ENCODE peak calls at places on chromosomes 7 and 10, in five cellular contexts. D is HCT116, Y is IMR-90, W is trophoblast cell, H is astrocyte. F is an unnamed sample.
A peak's percentile ranks its signal among the peaks of the same experiment; 100 is the strongest.

GRCh38 chr7:815284-816216 is 16.7 kb upstream of the SUN1 start:
- DNase-seq in W (peak; percentile 59), D (no peak), Y (no peak), H (no peak), F (peak; percentile 34)

GRCh38 chr7:70568674-70569334 is 563.1 kb upstream of the GALNT17 start:
- DNase-seq in D (no peak), Y (no peak), W (no peak), H (peak; percentile 26), F (no peak)

GRCh38 chr10:110827410-110827809 is 44.3 kb upstream of the PDCD4 start:
- DNase-seq in D (no peak), H (peak; percentile 55), Y (peak; percentile 82), W (no peak), F (peak; percentile 33)

GRCh38 chr7:43764807-43765491 is 6.5 kb downstream of the BLVRA start:
- DNase-seq in Y (peak; percentile 43), W (peak; percentile 21), D (no peak), H (peak; percentile 31), F (peak; percentile 55)

GRCh38 chr7:79376297-79377025 is 77.0 kb downstream of the MAGI2 start:
- DNase-seq in W (no peak), H (peak; percentile 20), D (no peak), Y (peak; percentile 53), F (no peak)

GRCh38 chr7:149722356-149722957 is 50.9 kb downstream of the ZNF467 start:
- DNase-seq in Y (no peak), H (no peak), W (no peak), D (no peak), F (no peak)

GRCh38 chr7:101590663-101591435 is 38.2 kb downstream of the MYL10 start:
- DNase-seq in H (no peak), W (no peak), D (no peak), Y (no peak), F (no peak)

GRCh38 chr7:50664461-50664922 is 99.3 kb upstream of the DDC start:
- DNase-seq in Y (peak; percentile 54), D (peak; percentile 51), H (peak; percentile 85), W (no peak), F (peak; percentile 47)

GRCh38 chr7:7830122-7830878 is 111.9 kb upstream of the RPA3 start:
- DNase-seq in H (no peak), D (no peak), Y (no peak), W (peak; percentile 30), F (no peak)

GRCh38 chr7:92306153-92306552 is 60.4 kb downstream of the ANKIB1 start:
- DNase-seq in D (peak; percentile 45), H (peak; percentile 5), W (no peak), Y (peak; percentile 11), F (no peak)

GRCh38 chr10:80516506-80517075 is 21.1 kb upstream of the SH2D4B start:
- DNase-seq in H (no peak), D (no peak), W (no peak), Y (no peak), F (no peak)

GRCh38 chr10:80518807-80519360 is 18.8 kb upstream of the SH2D4B start:
- DNase-seq in W (no peak), H (no peak), D (no peak), Y (no peak), F (no peak)

GRCh38 chr10:80515941-80516340 is 21.8 kb upstream of the SH2D4B start:
- DNase-seq in D (no peak), W (no peak), Y (no peak), H (no peak), F (no peak)

GRCh38 chr10:80518143-80518806 is 19.4 kb upstream of the SH2D4B start:
- DNase-seq in H (no peak), W (no peak), D (no peak), Y (no peak), F (no peak)

GRCh38 chr10:80517416-80518142 is 20.1 kb upstream of the SH2D4B start:
- DNase-seq in W (no peak), Y (no peak), H (no peak), D (no peak), F (no peak)
- H3K36me3 ChIP-seq in W (peaks cover 69% of the 10 kb centered on the region), Y (peaks cover 52% of the 10 kb centered on the region), H (peaks cover 51% of the 10 kb centered on the region), D (peaks cover 42% of the 10 kb centered on the region), F (peaks cover 89% of the 10 kb centered on the region)

DNA sequence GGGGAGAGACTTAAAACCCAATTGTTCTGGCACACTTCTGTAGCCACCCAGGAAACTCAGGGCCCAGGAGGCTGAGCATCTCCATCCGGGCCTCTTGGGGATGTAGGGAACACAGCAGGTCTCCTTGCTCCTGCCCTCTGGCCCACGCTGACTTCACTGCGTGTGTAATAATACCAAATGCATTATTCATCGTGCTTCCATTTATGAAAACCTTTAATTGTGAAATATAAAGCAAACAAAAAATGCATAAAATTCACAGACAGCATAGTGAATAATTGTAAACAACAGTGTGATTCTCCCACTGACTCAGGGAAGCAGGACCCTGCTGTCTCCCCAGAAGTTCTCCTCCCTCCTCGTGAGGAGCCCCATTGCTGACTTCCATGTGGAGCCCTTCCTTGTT is 70.3 kb upstream of the SHH start:
- DNase-seq in D (no peak), H (peak; percentile 49), W (no peak), Y (peak; percentile 80), F (no peak)
- H3K9ac ChIP-seq in D (no peak overlapping the region), H (no peak overlapping the region), W (no peak overlapping the region), Y (no peak overlapping the region), F (no peak overlapping the region)

DNA sequence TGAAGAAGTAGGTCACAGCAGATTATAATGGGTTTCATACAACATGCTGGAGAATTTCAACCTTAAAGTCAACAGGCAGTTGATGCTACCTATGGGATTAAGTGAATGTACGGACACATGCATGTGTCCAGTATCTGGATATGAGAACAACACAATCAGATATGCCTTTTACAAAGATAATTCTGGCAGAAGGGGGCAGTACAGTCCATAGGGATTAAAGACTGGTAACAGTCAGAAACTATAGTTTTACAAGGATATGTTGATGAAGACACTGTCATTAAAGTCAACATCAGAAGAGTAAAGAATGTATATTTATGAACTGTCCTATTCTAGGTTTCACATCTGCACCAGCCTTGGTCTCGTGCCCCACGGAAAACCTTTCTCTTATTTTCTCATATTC is 41.5 kb downstream of the ANKMY2 start:
- DNase-seq in Y (no peak), D (no peak), H (no peak), W (no peak), F (no peak)
- H3K36me3 ChIP-seq in Y (peaks cover 27% of the 10 kb centered on the region), D (peaks cover 28% of the 10 kb centered on the region), H (peaks cover 19% of the 10 kb centered on the region), W (peaks cover 14% of the 10 kb centered on the region), F (peaks cover 63% of the 10 kb centered on the region)

GRCh38 chr10:75226055-75226454 is 9.7 kb downstream of the COMTD1 start:
- DNase-seq in W (no peak), Y (no peak), H (no peak), D (no peak), F (no peak)
- H3K9ac ChIP-seq in W (no peak overlapping the region), Y (peak overlapping the region; percentile 49), H (peak overlapping the region; percentile 68), D (no peak overlapping the region), F (peak overlapping the region; percentile 80)

GRCh38 chr10:83736008-83736407 is 403.3 kb upstream of the GHITM start:
- DNase-seq in Y (no peak), W (no peak), H (no peak), D (no peak), F (no peak)

GRCh38 chr10:83734278-83734677 is 405.0 kb upstream of the GHITM start:
- DNase-seq in H (no peak), Y (no peak), D (no peak), W (no peak), F (no peak)
- H3K36me3 ChIP-seq in H (no peaks in the 10 kb centered on the region), Y (no peaks in the 10 kb centered on the region), D (no peaks in the 10 kb centered on the region), W (no peaks in the 10 kb centered on the region), F (no peaks in the 10 kb centered on the region)

GRCh38 chr10:5599613-5600520 is 66.5 kb downstream of the ASB13 start:
- DNase-seq in Y (no peak), H (no peak), W (no peak), D (no peak), F (no peak)

GRCh38 chr10:5600908-5601307 is 65.5 kb downstream of the ASB13 start:
- DNase-seq in H (no peak), D (no peak), Y (no peak), W (no peak), F (peak; percentile 13)

GRCh38 chr10:5603091-5603847 is 63.1 kb downstream of the ASB13 start:
- DNase-seq in Y (no peak), W (no peak), D (no peak), H (no peak), F (no peak)

GRCh38 chr10:5603848-5604170 is 62.6 kb downstream of the ASB13 start:
- DNase-seq in H (no peak), Y (no peak), W (no peak), D (no peak), F (no peak)

DNA sequence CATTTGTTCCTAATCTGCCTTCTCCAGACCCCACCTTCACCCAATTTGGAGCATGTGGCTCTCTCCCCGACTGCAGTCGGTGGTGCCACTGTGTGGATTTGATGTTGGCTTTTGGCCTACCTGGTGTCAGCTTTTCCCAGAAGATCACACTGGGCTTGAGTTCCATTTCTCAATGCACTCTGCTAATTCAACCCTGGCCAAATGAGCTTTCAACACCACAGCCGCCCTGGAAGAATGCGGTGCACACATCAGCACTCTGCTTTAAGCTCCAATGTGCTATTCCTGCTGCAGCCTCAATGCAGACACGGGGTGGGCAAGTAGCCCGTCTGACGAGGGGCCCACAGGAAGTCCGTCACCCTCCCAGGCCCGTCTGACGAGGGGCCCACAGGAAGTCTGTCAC is 64.6 kb downstream of the ASB13 start:
- DNase-seq in Y (no peak), H (no peak), D (no peak), W (no peak), F (no peak)
- H3K9ac ChIP-seq in Y (no peak overlapping the region), H (no peak overlapping the region), D (no peak overlapping the region), W (no peak overlapping the region), F (no peak overlapping the region)

DNA sequence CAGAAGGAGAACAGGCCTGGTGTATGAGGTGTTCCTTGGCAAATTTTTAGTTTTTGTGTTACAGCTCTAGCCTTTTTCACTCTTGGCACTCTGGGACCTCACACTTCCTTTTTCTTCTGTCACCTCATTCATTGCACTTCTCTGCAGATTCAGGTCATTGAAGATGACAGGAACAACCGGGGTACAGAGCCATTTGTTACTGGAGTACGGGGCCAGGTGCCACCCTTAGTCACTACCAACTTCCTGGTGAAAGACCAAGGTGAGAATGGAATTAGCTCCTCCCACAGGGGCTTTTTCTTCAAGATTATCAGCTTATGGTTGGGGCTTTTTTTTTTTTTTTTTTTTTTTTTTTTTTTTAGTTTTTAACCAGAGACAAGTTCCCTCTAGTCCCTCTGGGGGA is 18.5 kb upstream of the CHCHD1 start:
- DNase-seq in D (no peak), Y (no peak), W (no peak), H (no peak), F (no peak)
- H3K36me3 ChIP-seq in D (peaks cover 48% of the 10 kb centered on the region), Y (peaks cover 73% of the 10 kb centered on the region), W (peaks cover 43% of the 10 kb centered on the region), H (peaks cover 76% of the 10 kb centered on the region), F (peaks cover 95% of the 10 kb centered on the region)

DNA sequence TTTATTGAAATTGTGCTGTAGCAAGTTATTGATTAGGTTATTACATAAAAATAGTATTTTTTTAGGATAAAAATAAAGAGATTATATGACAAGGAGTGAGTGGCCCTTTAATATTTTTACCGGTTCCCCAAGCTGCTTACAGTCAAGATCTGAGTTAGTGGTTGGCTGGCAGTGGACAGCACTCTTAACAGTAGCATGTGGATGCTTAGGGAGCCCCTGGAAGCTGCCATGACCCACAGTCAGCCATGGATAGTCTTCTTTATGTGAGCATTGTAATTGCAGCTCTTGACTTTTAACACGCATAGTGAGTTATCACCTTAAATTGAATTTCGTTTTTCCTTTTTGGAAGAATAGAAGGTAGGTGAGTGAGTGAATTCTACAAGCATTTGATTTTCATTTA is 22.1 kb downstream of the RAB18 start:
- DNase-seq in H (no peak), D (no peak), W (no peak), Y (no peak), F (no peak)
- H3K9ac ChIP-seq in H (no peak overlapping the region), D (no peak overlapping the region), W (no peak overlapping the region), Y (no peak overlapping the region), F (peak overlapping the region; percentile 27)

GRCh38 chr10:133276435-133277201 is at the start of gene ADAM8:
- DNase-seq in D (no peak), H (no peak), W (peak; percentile 61), Y (no peak), F (peak; percentile 27)
- H3K36me3 ChIP-seq in D (no peaks in the 10 kb centered on the region), H (no peaks in the 10 kb centered on the region), W (peaks cover 19% of the 10 kb centered on the region), Y (peaks cover 19% of the 10 kb centered on the region), F (peaks cover 19% of the 10 kb centered on the region)

F was measured in adipocyte.